ENCODE peak calls at places on chromosomes 12 and 14, in ten cellular contexts. C is A549, Z is spleen, F is tibial nerve, P is prostate gland, S is left lung, Q is MCF 10A, E is right lobe of liver, D is astrocyte, T is heart left ventricle. I is an unnamed sample.

GRCh38 chr12:47123730-47124129 is 44.0 kb upstream of the AMIGO2 start:
- DNase-seq in C (no peak), Z (no peak), F (no peak), P (no peak), S (no peak), Q (no peak), E (no peak), D (no peak), T (no peak), I (no peak)

GRCh38 chr14:62614117-62614516 is 431.1 kb downstream of the KCNH5 start:
- DNase-seq in C (no peak), Z (no peak), F (no peak), P (no peak), S (no peak), Q (no peak), E (no peak), D (no peak), T (no peak), I (no peak)

GRCh38 chr14:104451474-104451873 is 128.1 kb upstream of the C14orf180 start:
- DNase-seq in C (no peak), Z (no peak), F (no peak), P (no peak), S (no peak), Q (no peak), E (peak; percentile 11), D (no peak), T (no peak), I (no peak)

GRCh38 chr12:88251798-88252197 is 109.7 kb downstream of the TMTC3 start:
- DNase-seq in C (no peak), Z (no peak), F (no peak), P (no peak), S (no peak), Q (no peak), E (no peak), D (no peak), T (no peak), I (no peak)

GRCh38 chr12:68113644-68114043 is 45.9 kb downstream of the IFNG start:
- DNase-seq in C (peak; percentile 17), Z (no peak), F (no peak), P (no peak), S (no peak), Q (peak; percentile 31), E (no peak), D (no peak), T (no peak), I (no peak)

GRCh38 chr12:24901975-24902461 is 46.9 kb downstream of the BCAT1 start:
- DNase-seq in C (no peak), Z (no peak), F (no peak), P (no peak), S (no peak), Q (no peak), E (no peak), D (peak; percentile 47), T (no peak), I (no peak)

GRCh38 chr12:75722714-75723200 is 211.3 kb upstream of the KRR1 start:
- DNase-seq in C (peak; percentile 83), Z (no peak), F (peak; percentile 18), P (peak; percentile 69), S (no peak), Q (peak; percentile 92), E (no peak), D (peak; percentile 93), T (peak; percentile 59), I (no peak)

GRCh38 chr12:118727967-118728366 is 253.4 kb upstream of the SRRM4 start:
- DNase-seq in C (no peak), Z (no peak), F (no peak), P (no peak), S (no peak), Q (no peak), E (no peak), D (no peak), T (no peak), I (no peak)

GRCh38 chr12:75558262-75558661 is 46.9 kb upstream of the KRR1 start:
- DNase-seq in C (no peak), Z (no peak), F (no peak), P (no peak), S (no peak), Q (no peak), E (no peak), D (no peak), T (no peak), I (no peak)

GRCh38 chr14:90383731-90384542 is 12.9 kb upstream of the CALM1 start:
- DNase-seq in C (no peak), Z (peak; percentile 90), F (peak; percentile 23), P (peak; percentile 58), S (peak; percentile 59), Q (no peak), E (peak; percentile 70), D (peak; percentile 44), T (peak; percentile 59), I (no peak)

GRCh38 chr14:20350860-20351259 is 7.4 kb downstream of the PARP2 start:
- DNase-seq in C (no peak), Z (no peak), F (no peak), P (no peak), S (no peak), Q (no peak), E (no peak), D (no peak), T (no peak), I (no peak)

GRCh38 chr12:1594295-1595025 is at the start of gene FBXL14:
- DNase-seq in C (peak; percentile 87), Z (peak; percentile 97), F (peak; percentile 83), P (peak; percentile 80), S (peak; percentile 92), Q (peak; percentile 70), E (peak; percentile 94), D (peak; percentile 76), T (peak; percentile 94), I (no peak)

GRCh38 chr12:16238661-16239060 is 38.8 kb downstream of the SLC15A5 start:
- DNase-seq in C (no peak), Z (no peak), F (no peak), P (no peak), S (no peak), Q (peak; percentile 59), E (no peak), D (no peak), T (no peak), I (no peak)

GRCh38 chr14:24954037-24954696 is 95.8 kb downstream of the STXBP6 start:
- DNase-seq in C (no peak), Z (no peak), F (no peak), P (no peak), S (no peak), Q (no peak), E (no peak), D (no peak), T (no peak), I (no peak)

DNA sequence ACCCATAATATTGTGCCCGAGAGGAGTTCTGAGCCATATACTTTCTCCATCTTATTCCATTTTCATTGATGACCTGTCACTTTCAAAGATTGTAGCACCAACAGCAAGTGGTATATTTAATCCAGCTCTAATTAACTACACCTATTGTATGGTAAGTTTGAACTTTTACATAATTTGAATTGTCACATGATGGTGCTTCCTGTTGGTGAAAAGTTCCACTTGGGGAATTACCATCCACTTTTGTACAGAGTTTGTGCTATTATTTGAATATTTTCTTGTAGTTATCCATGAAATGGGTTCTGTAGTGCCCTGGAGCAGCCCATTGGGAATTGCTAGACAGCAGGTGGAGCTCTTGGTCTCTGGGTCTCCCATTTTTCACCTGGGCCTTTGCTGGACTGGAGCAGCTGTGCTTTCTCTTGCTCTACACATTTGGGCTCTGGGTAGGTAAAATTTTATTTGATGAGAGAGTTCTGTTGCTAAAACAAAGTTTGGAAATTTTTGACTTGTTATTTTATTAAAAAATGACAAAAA is 3.0 kb downstream of the SMCO3 start:
- DNase-seq in C (peak; percentile 58), Z (no peak), F (no peak), P (peak; percentile 13), S (no peak), Q (peak; percentile 64), E (no peak), D (no peak), T (no peak), I (no peak)
- TF ChIP-seq CTCF in C (peak; percentile 89), Z (no peak), F (no peak), P (peak; percentile 22), S (no peak), Q (peak; percentile 65), E (peak; percentile 59), D (peak; percentile 47), T (peak; percentile 25), I (peak; percentile 72)

GRCh38 chr12:6644903-6645302 is 2.3 kb downstream of the ACRBP start:
- DNase-seq in C (no peak), Z (no peak), F (peak; percentile 28), P (no peak), S (no peak), Q (no peak), E (no peak), D (no peak), T (no peak), I (no peak)
- TF ChIP-seq CTCF in C (no peak), Z (no peak), F (no peak), P (no peak), S (no peak), Q (no peak), E (no peak), D (no peak), T (no peak), I (peak; percentile 70)

DNA sequence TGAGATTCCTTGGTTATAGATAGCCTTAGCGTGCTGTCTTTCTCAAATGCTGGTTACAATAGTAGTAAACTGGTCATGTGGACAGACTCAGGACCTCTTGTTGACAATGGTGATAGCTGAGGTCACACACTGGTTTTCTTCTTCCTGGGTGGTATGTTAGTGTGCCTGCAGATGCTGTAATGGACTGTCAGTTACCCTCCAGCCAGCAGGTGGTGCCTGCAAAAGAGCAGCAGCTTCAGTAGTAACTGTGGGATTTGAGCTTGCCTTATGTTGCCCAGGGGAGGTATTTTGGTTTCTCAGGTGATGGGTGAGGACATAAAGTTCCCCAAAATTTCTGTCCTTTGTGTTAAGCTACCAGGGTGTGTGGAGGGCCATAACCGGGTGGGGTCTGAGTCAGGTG is 33.7 kb upstream of the SCAF11 start:
- DNase-seq in C (peak; percentile 4), Z (no peak), F (no peak), P (no peak), S (no peak), Q (no peak), E (no peak), D (no peak), T (no peak), I (no peak)
- TF ChIP-seq CTCF in C (no peak), Z (no peak), F (no peak), P (no peak), S (no peak), Q (no peak), E (no peak), D (no peak), T (no peak), I (no peak)

GRCh38 chr14:102594514-102595175 is 2.2 kb downstream of the RCOR1 start:
- DNase-seq in C (peak; percentile 79), Z (peak; percentile 87), F (peak; percentile 49), P (peak; percentile 42), S (peak; percentile 80), Q (peak; percentile 79), E (peak; percentile 58), D (peak; percentile 38), T (peak; percentile 62), I (no peak)
- TF ChIP-seq CTCF in C (peak; percentile 60), Z (peak; percentile 86), F (peak; percentile 70), P (peak; percentile 70), S (peak; percentile 80), Q (peak; percentile 58), E (peak; percentile 88), D (peak; percentile 93), T (peak; percentile 57), I (peak; percentile 85)